ENCODE peak calls at places on chromosomes 12 and 14, in eight cellular contexts. O, P, C, L, K, W, G and D are unnamed samples.

GRCh38 chr12:11765421-11765816 is 115.9 kb downstream of the ETV6 start:
- DNase-seq in K (no peak), W (no peak), O (no peak), G (no peak), P (no peak), L (no peak), C (no peak), D (no peak)

GRCh38 chr12:123696641-123697040 is 15.5 kb upstream of the ATP6V0A2 start:
- DNase-seq in L (no peak), C (no peak), P (no peak), O (no peak), K (no peak), G (no peak), W (no peak), D (no peak)

GRCh38 chr12:77122236-77122635 is 56.9 kb upstream of the E2F7 start:
- DNase-seq in O (no peak), P (no peak), C (no peak), G (no peak), W (peak; percentile 56), K (no peak), L (no peak), D (no peak)

GRCh38 chr14:101481557-101481956 is 79.7 kb upstream of the DIO3 start:
- DNase-seq in O (no peak), K (peak; percentile 9), C (peak; percentile 29), P (no peak), L (no peak), W (no peak), G (no peak), D (no peak)

GRCh38 chr12:87259405-87259804 is 769.8 kb downstream of the C12orf50 start:
- DNase-seq in G (no peak), L (no peak), P (no peak), K (no peak), W (no peak), C (no peak), O (no peak), D (no peak)

GRCh38 chr14:29663281-29663801 is 264.3 kb downstream of the PRKD1 start:
- DNase-seq in P (no peak), L (no peak), G (peak; percentile 74), K (no peak), C (no peak), W (no peak), O (no peak), D (no peak)

GRCh38 chr12:104695453-104696148 is 238.9 kb downstream of the CHST11 start:
- DNase-seq in W (no peak), G (no peak), O (no peak), C (no peak), K (no peak), L (peak; percentile 62), P (no peak), D (no peak)

GRCh38 chr12:2276288-2276842 is 223.6 kb downstream of the CACNA1C start:
- DNase-seq in G (no peak), L (no peak), W (no peak), P (no peak), O (no peak), C (no peak), K (no peak), D (no peak)

GRCh38 chr12:19757317-19757877 is 318.1 kb downstream of the AEBP2 start:
- DNase-seq in L (no peak), K (no peak), O (no peak), G (peak; percentile 70), P (no peak), C (no peak), W (no peak), D (no peak)

GRCh38 chr14:36785511-36785910 is 123.9 kb downstream of the PAX9 start:
- DNase-seq in C (no peak), O (no peak), G (no peak), L (no peak), P (no peak), K (no peak), W (no peak), D (no peak)

GRCh38 chr12:29051221-29051620 is 97.9 kb upstream of the FAR2 start:
- DNase-seq in C (no peak), W (no peak), L (no peak), K (no peak), P (no peak), G (no peak), O (no peak), D (no peak)

GRCh38 chr12:6235499-6235898 is 35.3 kb downstream of the CD9 start:
- DNase-seq in L (no peak), O (no peak), P (no peak), G (no peak), C (peak; percentile 74), K (peak; percentile 83), W (no peak), D (peak; percentile 89)

GRCh38 chr12:120579179-120579578 is 2.0 kb downstream of the POP5 start:
- DNase-seq in L (no peak), P (no peak), W (no peak), G (no peak), K (no peak), C (no peak), O (no peak), D (no peak)

GRCh38 chr14:48693793-48694192 is 892.4 kb downstream of the RPS29 start:
- DNase-seq in W (no peak), O (no peak), P (no peak), G (no peak), C (no peak), L (no peak), K (no peak), D (no peak)

GRCh38 chr12:24595652-24596235 is 353.2 kb downstream of the BCAT1 start:
- DNase-seq in K (no peak), O (no peak), C (no peak), L (no peak), W (no peak), G (peak; percentile 62), P (no peak), D (no peak)
- TF ChIP-seq CTCF in K (peak; percentile 15), O (peak; percentile 23), C (no peak), L (peak; percentile 21), W (peak; percentile 34), G (peak; percentile 65), P (no peak), D (no peak)

GRCh38 chr12:93139028-93139665 is 210.1 kb upstream of the EEA1 start:
- DNase-seq in L (no peak), G (no peak), K (no peak), C (no peak), W (no peak), P (no peak), O (no peak), D (no peak)

GRCh38 chr12:93136243-93137015 is 207.3 kb upstream of the EEA1 start:
- DNase-seq in L (no peak), C (no peak), K (no peak), W (no peak), P (no peak), O (no peak), G (no peak), D (no peak)

GRCh38 chr12:93135286-93136239 is 206.5 kb upstream of the EEA1 start:
- DNase-seq in K (no peak), L (no peak), W (no peak), G (no peak), C (no peak), P (no peak), O (no peak), D (no peak)

GRCh38 chr12:93140309-93140708 is 211.2 kb upstream of the EEA1 start:
- DNase-seq in K (no peak), O (no peak), C (no peak), P (no peak), L (no peak), W (no peak), G (no peak), D (no peak)

DNA sequence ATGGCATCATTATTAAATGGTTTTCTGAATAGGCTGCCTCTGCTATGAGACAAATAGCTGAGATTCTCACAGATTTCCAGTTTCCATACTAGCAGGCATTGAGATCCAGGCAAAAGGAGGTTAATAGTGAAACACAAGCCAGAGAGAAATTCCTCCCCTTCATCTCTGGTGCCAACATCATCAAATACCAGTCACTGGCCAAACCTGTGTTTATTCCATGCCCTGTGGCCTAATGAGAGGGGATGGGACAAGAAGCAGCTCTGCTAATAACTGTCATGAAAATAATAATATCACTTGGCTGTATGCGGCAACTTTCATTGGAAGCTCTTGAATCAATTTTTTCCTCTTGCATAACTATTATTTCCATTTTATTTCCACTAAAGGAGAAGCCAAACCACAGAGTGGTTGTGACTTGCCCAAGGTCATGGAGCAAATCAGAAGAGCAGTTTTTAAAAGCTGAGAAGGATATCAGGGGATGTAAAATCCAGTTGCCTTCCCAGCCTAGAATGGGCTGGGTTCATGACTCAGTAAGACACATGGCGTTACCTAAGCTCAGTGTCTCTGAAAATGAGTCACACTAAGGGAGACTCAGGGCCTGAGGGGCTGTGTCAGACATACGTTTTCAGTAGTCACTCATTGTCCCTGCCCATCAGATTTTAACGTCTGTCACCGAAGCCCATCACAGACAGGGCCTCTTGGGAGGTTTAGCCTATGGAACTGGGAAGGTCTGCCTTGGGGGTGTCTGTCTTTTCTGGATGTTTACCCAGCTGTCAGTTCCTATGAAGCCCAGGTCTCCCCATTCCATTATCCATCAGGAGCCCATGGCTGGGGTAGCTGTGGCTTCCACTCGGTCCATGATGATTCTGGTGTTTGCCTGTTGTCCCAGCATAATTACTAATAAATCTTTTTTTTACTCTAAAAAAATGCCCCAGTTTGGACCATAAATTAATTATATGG is 208.8 kb upstream of the EEA1 start:
- DNase-seq in O (no peak), P (no peak), W (peak; percentile 94), K (peak; percentile 53), G (no peak), C (no peak), L (no peak), D (no peak)
- H3K27ac ChIP-seq in O (peak overlapping the region; percentile 16), P (peak overlapping the region; percentile 45), W (peak overlapping the region; percentile 28), K (peak overlapping the region; percentile 35), G (no peak overlapping the region), C (peak overlapping the region; percentile 84), L (no peak overlapping the region), D (no peak overlapping the region)

GRCh38 chr12:93127582-93128331 is 198.7 kb upstream of the EEA1 start:
- DNase-seq in C (peak; percentile 72), P (no peak), L (peak; percentile 46), W (no peak), K (peak; percentile 43), G (peak; percentile 69), O (peak; percentile 78), D (no peak)
- TF ChIP-seq CTCF in C (no peak), P (no peak), L (peak; percentile 70), W (peak; percentile 60), K (peak; percentile 38), G (peak; percentile 41), O (peak; percentile 58), D (no peak)

GRCh38 chr14:64745511-64746041 is 41.4 kb downstream of the PLEKHG3 start:
- DNase-seq in W (no peak), K (no peak), O (no peak), P (no peak), G (peak; percentile 52), L (no peak), C (no peak), D (no peak)

GRCh38 chr14:64748995-64749714 is 44.9 kb downstream of the PLEKHG3 start:
- DNase-seq in P (no peak), O (no peak), G (no peak), C (no peak), K (no peak), W (no peak), L (no peak), D (no peak)

GRCh38 chr14:64746298-64747250 is 42.4 kb downstream of the PLEKHG3 start:
- DNase-seq in C (no peak), K (no peak), P (no peak), O (no peak), L (no peak), G (no peak), W (no peak), D (no peak)

GRCh38 chr14:64748521-64748920 is 44.3 kb downstream of the PLEKHG3 start:
- DNase-seq in K (no peak), G (no peak), L (no peak), P (no peak), C (no peak), O (no peak), W (no peak), D (no peak)

GRCh38 chr14:64747327-64747726 is 43.1 kb downstream of the PLEKHG3 start:
- DNase-seq in L (no peak), W (no peak), O (no peak), G (no peak), C (no peak), K (no peak), P (no peak), D (no peak)
- H3K27ac ChIP-seq in L (peak overlapping the region; percentile 84), W (no peak overlapping the region), O (peak overlapping the region; percentile 42), G (no peak overlapping the region), C (no peak overlapping the region), K (no peak overlapping the region), P (no peak overlapping the region), D (no peak overlapping the region)